ENCODE peak calls at places on chromosomes 12 and 14, in seven cellular contexts. P, Q, J, E, R, Z and C are unnamed samples.

GRCh38 chr12:32407795-32408194 is 8.4 kb downstream of the FGD4 start:
- DNase-seq in P (no peak), Q (no peak), J (no peak), E (no peak), R (no peak), Z (no peak), C (no peak)

GRCh38 chr12:19576421-19576925 is 137.2 kb downstream of the AEBP2 start:
- DNase-seq in P (no peak), Q (no peak), J (no peak), E (no peak), R (no peak), Z (peak), C (no peak)

GRCh38 chr12:119592232-119592631 is 1.3 kb upstream of the TMEM233 start:
- DNase-seq in P (peak), Q (no peak), J (no peak), E (no peak), R (no peak), Z (peak), C (no peak)

GRCh38 chr14:62056789-62057188 is 294.6 kb downstream of the SNAPC1 start:
- DNase-seq in P (no peak), Q (no peak), J (no peak), E (no peak), R (no peak), Z (no peak), C (no peak)

GRCh38 chr12:88472248-88472647 is 108.0 kb downstream of the KITLG start:
- DNase-seq in P (peak), Q (no peak), J (no peak), E (no peak), R (peak), Z (peak), C (no peak)

GRCh38 chr12:27975222-27976136 is 2.9 kb upstream of the PTHLH start:
- DNase-seq in P (peak), Q (no peak), J (peak), E (no peak), R (peak), Z (peak), C (peak)

GRCh38 chr12:39199371-39199770 is 243.5 kb downstream of the KIF21A start:
- DNase-seq in P (peak), Q (no peak), J (no peak), E (no peak), R (no peak), Z (peak), C (no peak)

GRCh38 chr14:79467837-79468236 is 743.5 kb downstream of the DIO2 start:
- DNase-seq in P (no peak), Q (no peak), J (no peak), E (no peak), R (no peak), Z (no peak), C (no peak)

GRCh38 chr12:125835852-125836251 is 770.6 kb downstream of the AACS start:
- DNase-seq in P (no peak), Q (no peak), J (no peak), E (no peak), R (no peak), Z (no peak), C (no peak)

GRCh38 chr12:47954467-47955045 is 8.8 kb upstream of the TMEM106C start:
- DNase-seq in P (no peak), Q (no peak), J (no peak), E (no peak), R (no peak), Z (no peak), C (peak)

GRCh38 chr14:56487761-56488160 is 91.8 kb upstream of the TMEM260 start:
- DNase-seq in P (peak), Q (no peak), J (no peak), E (no peak), R (peak), Z (no peak), C (peak)

GRCh38 chr14:61187642-61187905 is 93.6 kb downstream of the TMEM30B start:
- DNase-seq in P (no peak), Q (no peak), J (no peak), E (no peak), R (no peak), Z (no peak), C (no peak)

GRCh38 chr12:19245656-19246055 is 116.1 kb downstream of the PLEKHA5 start:
- DNase-seq in P (no peak), Q (no peak), J (no peak), E (no peak), R (peak), Z (no peak), C (no peak)

GRCh38 chr12:121214171-121214777 is 4.3 kb downstream of the P2RX4 start:
- DNase-seq in P (peak), Q (peak), J (no peak), E (no peak), R (peak), Z (no peak), C (peak)

GRCh38 chr12:96502949-96503532 is 13.7 kb downstream of the CFAP54 start:
- DNase-seq in P (no peak), Q (no peak), J (no peak), E (no peak), R (no peak), Z (no peak), C (no peak)

GRCh38 chr14:71166434-71166833 is 259.2 kb downstream of the PCNX1 start:
- DNase-seq in P (peak), Q (no peak), J (no peak), E (no peak), R (peak), Z (peak), C (peak)

GRCh38 chr12:107670999-107671643 is 14.5 kb upstream of the PWP1 start:
- DNase-seq in P (no peak), Q (no peak), J (no peak), E (peak), R (no peak), Z (no peak), C (no peak)

GRCh38 chr14:24395609-24396580 is 2.9 kb upstream of the NYNRIN start:
- DNase-seq in P (peak), Q (no peak), J (no peak), E (no peak), R (no peak), Z (no peak), C (no peak)

GRCh38 chr12:25119020-25119419 is 75.9 kb downstream of the DNAI7 start:
- DNase-seq in P (no peak), Q (no peak), J (no peak), E (no peak), R (no peak), Z (no peak), C (no peak)

GRCh38 chr12:91877461-91878230 is 268.0 kb downstream of the BTG1 start:
- DNase-seq in P (no peak), Q (no peak), J (no peak), E (no peak), R (no peak), Z (no peak), C (no peak)

GRCh38 chr14:45198551-45198950 is 54.5 kb downstream of the MIS18BP1 start:
- DNase-seq in P (peak), Q (no peak), J (no peak), E (no peak), R (peak), Z (peak), C (no peak)

GRCh38 chr12:54126696-54127537 is 61.9 kb downstream of the SMUG1 start:
- DNase-seq in P (no peak), Q (no peak), J (peak), E (no peak), R (peak), Z (peak), C (no peak)

GRCh38 chr14:64562432-64562831 is 12.7 kb downstream of the PPP1R36 start:
- DNase-seq in P (no peak), Q (no peak), J (no peak), E (no peak), R (no peak), Z (no peak), C (no peak)

GRCh38 chr14:54123836-54124235 is 167.2 kb upstream of the BMP4 start:
- DNase-seq in P (peak), Q (no peak), J (no peak), E (no peak), R (peak), Z (peak), C (no peak)

GRCh38 chr12:103441437-103442186 is 54.2 kb downstream of the C12orf42 start:
- DNase-seq in P (no peak), Q (no peak), J (no peak), E (peak), R (no peak), Z (no peak), C (no peak)

GRCh38 chr12:23669691-23670090 is 279.8 kb downstream of the SOX5 start:
- DNase-seq in P (no peak), Q (no peak), J (no peak), E (no peak), R (no peak), Z (no peak), C (no peak)

GRCh38 chr12:10690906-10691305 is 17.1 kb upstream of the STYK1 start:
- DNase-seq in P (peak), Q (no peak), J (no peak), E (no peak), R (peak), Z (no peak), C (no peak)

GRCh38 chr14:89911018-89911919 is 43.3 kb downstream of the EFCAB11 start:
- DNase-seq in P (peak), Q (peak), J (no peak), E (no peak), R (peak), Z (peak), C (peak)

GRCh38 chr12:179131-179884 is 34.6 kb downstream of the SLC6A12 start:
- DNase-seq in P (no peak), Q (no peak), J (peak), E (no peak), R (no peak), Z (no peak), C (no peak)

GRCh38 chr14:54094765-54095164 is 138.1 kb upstream of the BMP4 start:
- DNase-seq in P (no peak), Q (no peak), J (no peak), E (no peak), R (no peak), Z (no peak), C (no peak)

DNA sequence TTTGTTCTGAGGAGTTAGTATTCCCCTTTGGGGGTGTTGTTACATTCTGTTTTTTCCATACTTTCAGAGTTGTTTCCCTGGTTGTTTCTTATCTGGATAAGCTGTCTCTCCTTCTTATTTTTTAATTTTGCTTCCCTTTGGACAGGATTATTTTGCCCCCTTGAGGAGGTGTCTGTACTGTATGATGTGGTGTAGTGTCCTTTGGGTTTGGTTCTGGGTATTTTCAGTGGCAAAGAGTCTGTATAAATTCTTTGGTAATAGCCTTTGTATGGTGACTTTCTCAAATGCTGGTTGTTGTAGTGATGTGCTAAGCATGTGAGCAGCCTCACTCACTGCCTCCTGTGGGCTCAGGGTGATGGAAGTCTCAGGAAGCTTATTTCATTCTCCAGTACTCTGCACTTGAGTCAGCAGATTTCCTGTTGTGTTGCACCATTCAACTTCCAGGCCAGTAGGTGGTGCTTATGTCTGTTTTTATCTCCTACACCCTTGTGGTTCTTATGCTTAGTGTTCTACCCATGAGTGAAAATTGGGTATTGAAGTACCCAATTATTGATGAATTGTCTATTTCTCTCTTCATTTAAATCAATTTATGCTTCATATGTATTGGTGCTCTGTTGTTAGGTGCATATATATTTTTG is 103.3 kb upstream of the PMCH start:
- DNase-seq in P (peak), Q (no peak), J (no peak), E (no peak), R (peak), Z (peak), C (peak)
- TF ChIP-seq CTCF in P (peak), Q (peak), J (no peak), E (no peak), R (peak), Z (peak), C (peak)

DNA sequence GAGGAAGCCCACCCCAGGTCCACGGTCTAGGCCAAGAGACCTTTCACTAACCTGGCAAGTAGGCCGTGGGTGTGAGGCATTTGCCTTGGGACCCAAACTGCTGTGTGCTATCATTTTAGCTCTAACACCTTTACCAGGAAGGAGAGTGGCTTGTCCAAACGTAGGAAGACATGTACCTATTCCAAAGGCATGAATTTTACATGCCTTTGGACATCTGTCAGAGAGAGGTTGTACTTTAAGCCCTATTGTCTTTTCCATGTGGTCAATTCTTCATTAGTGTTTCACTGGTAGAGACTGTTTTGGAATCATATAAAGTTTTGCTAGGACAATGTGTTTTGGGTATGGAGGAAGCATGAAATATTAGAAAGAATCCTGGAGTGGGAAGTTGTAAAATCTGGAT is 148.8 kb downstream of the SLC41A2 start:
- DNase-seq in P (no peak), Q (no peak), J (no peak), E (no peak), R (no peak), Z (no peak), C (no peak)
- TF ChIP-seq CTCF in P (no peak), Q (no peak), J (no peak), E (no peak), R (no peak), Z (no peak), C (no peak)

DNA sequence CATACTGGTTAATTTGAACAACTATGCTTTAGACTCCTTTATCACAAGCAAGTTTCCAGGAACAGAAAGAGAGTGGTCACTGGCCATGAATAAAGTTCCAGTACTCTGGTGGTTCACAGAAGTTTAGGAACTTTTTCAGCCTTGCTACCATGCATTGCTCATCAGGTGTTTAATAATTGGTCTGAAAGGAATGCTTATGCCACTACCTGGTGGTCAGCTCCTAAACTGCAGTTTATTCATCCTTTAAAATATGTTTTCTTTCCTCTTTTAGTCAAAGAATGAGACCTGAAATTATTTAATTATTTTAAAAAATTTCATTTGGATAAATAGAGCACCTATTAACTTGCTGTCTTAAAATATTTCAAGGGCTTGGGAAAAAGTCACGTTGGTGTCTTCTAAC is 260.1 kb upstream of the OR4E1 start:
- DNase-seq in P (no peak), Q (no peak), J (no peak), E (no peak), R (no peak), Z (no peak), C (no peak)
- TF ChIP-seq CTCF in P (no peak), Q (no peak), J (no peak), E (peak), R (no peak), Z (peak), C (no peak)

GRCh38 chr12:13203028-13203922 is 6.7 kb downstream of the EMP1 start:
- DNase-seq in P (no peak), Q (no peak), J (peak), E (no peak), R (peak), Z (no peak), C (no peak)
- TF ChIP-seq CTCF in P (peak), Q (no peak), J (peak), E (no peak), R (peak), Z (peak), C (peak)

GRCh38 chr12:40216516-40217288 is 8.1 kb upstream of the LRRK2 start:
- DNase-seq in P (no peak), Q (no peak), J (no peak), E (no peak), R (peak), Z (no peak), C (no peak)
- TF ChIP-seq CTCF in P (no peak), Q (no peak), J (no peak), E (no peak), R (no peak), Z (no peak), C (no peak)

GRCh38 chr14:68373847-68374582 is 418.9 kb downstream of the ZFP36L1 start:
- DNase-seq in P (no peak), Q (no peak), J (no peak), E (no peak), R (no peak), Z (no peak), C (no peak)
- TF ChIP-seq CTCF in P (no peak), Q (peak), J (no peak), E (no peak), R (no peak), Z (no peak), C (no peak)

GRCh38 chr14:99036594-99037293 is 235.3 kb downstream of the BCL11B start:
- DNase-seq in P (no peak), Q (peak), J (no peak), E (no peak), R (no peak), Z (no peak), C (no peak)

GRCh38 chr14:99033951-99034350 is 238.0 kb downstream of the BCL11B start:
- DNase-seq in P (no peak), Q (no peak), J (no peak), E (no peak), R (no peak), Z (no peak), C (no peak)

GRCh38 chr14:99035712-99036593 is 236.0 kb downstream of the BCL11B start:
- DNase-seq in P (peak), Q (no peak), J (peak), E (no peak), R (peak), Z (peak), C (peak)

GRCh38 chr14:99035268-99035667 is 236.7 kb downstream of the BCL11B start:
- DNase-seq in P (peak), Q (no peak), J (peak), E (no peak), R (peak), Z (peak), C (peak)

GRCh38 chr14:99034711-99035171 is 237.3 kb downstream of the BCL11B start:
- DNase-seq in P (no peak), Q (no peak), J (no peak), E (no peak), R (no peak), Z (no peak), C (no peak)
- TF ChIP-seq CTCF in P (no peak), Q (peak), J (no peak), E (no peak), R (no peak), Z (no peak), C (peak)

DNA sequence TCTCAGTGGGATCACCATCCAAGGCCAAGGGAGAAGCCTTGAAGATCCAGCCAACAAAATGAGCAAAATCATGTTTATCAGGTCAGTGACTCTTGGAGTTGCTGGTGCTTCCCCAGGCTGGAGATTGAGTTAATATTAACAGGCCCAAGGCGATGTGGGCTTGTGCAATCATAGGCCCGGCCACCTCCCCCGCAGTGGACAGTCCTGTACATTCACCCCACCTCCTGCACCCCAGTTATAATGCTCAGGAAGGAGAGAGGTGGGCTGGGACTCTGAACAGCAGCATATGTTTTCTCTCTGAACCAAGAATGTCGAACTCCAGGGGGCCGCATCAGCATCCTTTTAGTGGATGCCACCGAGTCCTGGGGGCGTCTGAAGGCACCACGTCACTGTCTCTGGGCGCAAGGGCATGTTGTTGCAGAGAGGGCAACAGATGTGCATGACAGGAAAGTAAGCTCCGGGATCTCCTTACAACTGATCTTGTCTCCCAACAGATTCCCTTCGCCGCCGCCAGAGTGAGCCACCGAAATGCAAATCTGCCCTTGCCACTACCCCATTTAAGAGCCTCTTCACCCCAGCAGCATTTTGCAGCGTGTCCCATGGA is 32.2 kb upstream of the SERPINA6 start:
- DNase-seq in P (peak), Q (peak), J (peak), E (no peak), R (peak), Z (peak), C (no peak)
- TF ChIP-seq CTCF in P (peak), Q (peak), J (no peak), E (no peak), R (peak), Z (peak), C (peak)

GRCh38 chr12:78037707-78038106 is 207.0 kb downstream of the NAV3 start:
- DNase-seq in P (peak), Q (no peak), J (no peak), E (no peak), R (no peak), Z (no peak), C (no peak)
- TF ChIP-seq CTCF in P (no peak), Q (no peak), J (no peak), E (no peak), R (no peak), Z (no peak), C (no peak)

GRCh38 chr14:105200641-105201040 is 19.5 kb upstream of the NUDT14 start:
- DNase-seq in P (no peak), Q (no peak), J (no peak), E (no peak), R (no peak), Z (no peak), C (no peak)

GRCh38 chr14:105199093-105199492 is 18.0 kb upstream of the NUDT14 start:
- DNase-seq in P (peak), Q (no peak), J (peak), E (no peak), R (no peak), Z (peak), C (no peak)

GRCh38 chr14:105201156-105201927 is 20.2 kb upstream of the NUDT14 start:
- DNase-seq in P (no peak), Q (no peak), J (no peak), E (no peak), R (no peak), Z (no peak), C (no peak)

GRCh38 chr14:105198588-105198987 is 17.5 kb upstream of the NUDT14 start:
- DNase-seq in P (no peak), Q (no peak), J (no peak), E (no peak), R (no peak), Z (no peak), C (no peak)

DNA sequence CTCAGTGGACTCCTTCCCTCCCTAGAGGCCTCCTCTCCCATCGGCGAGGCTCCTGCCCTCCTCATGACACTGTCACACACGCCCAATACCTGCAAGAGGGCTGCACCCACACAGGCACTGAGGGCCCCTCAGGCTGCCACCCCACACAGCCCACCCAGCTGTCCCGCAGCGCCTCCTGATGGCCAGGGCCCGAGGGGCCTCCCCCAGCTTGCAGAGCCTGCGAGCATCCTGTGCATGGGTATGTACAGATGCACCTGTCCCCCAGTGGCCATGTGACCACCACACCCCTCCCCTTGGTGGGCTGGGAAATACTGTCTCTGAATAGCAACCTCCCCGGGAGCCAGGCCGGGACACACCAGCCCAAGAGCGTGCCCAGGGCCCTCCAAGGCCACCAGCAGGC is 19.0 kb upstream of the NUDT14 start:
- DNase-seq in P (no peak), Q (no peak), J (no peak), E (no peak), R (no peak), Z (no peak), C (no peak)
- TF ChIP-seq CTCF in P (no peak), Q (no peak), J (no peak), E (no peak), R (no peak), Z (peak), C (peak)